ENCODE peak calls at places on chromosome 21, in eight cellular contexts. Z, P, N, E, T, D, Y and I are unnamed samples.

GRCh38 chr21:41610042-41610839 is 102.3 kb upstream of the TMPRSS2 start:
- DNase-seq in T (peak; percentile 72), Y (peak; percentile 3), Z (peak; percentile 54), N (peak; percentile 32), P (peak; percentile 63), D (no peak), E (peak; percentile 87), I (peak; percentile 76)

GRCh38 chr21:31777857-31778256 is 45.9 kb upstream of the SCAF4 start:
- DNase-seq in Y (no peak), T (no peak), E (no peak), Z (no peak), P (no peak), D (no peak), N (no peak), I (no peak)

GRCh38 chr21:32562426-32562825 is 22.9 kb downstream of the TCP10L start:
- DNase-seq in Y (peak; percentile 18), N (no peak), D (no peak), P (peak; percentile 47), E (peak; percentile 77), T (peak; percentile 85), Z (peak; percentile 30), I (peak; percentile 26)

GRCh38 chr21:42542596-42542995 is 28.9 kb downstream of the SLC37A1 start:
- DNase-seq in E (no peak), T (no peak), Y (no peak), N (no peak), Z (no peak), D (no peak), P (no peak), I (no peak)

GRCh38 chr21:22657786-22658185 is 1659.6 kb downstream of the NCAM2 start:
- DNase-seq in E (no peak), T (no peak), P (no peak), D (no peak), N (no peak), Z (no peak), Y (no peak), I (no peak)

GRCh38 chr21:36034211-36034913 is 26.0 kb downstream of the SETD4 start:
- DNase-seq in P (no peak), N (no peak), T (no peak), D (no peak), Y (no peak), E (no peak), Z (no peak), I (no peak)

GRCh38 chr21:27681841-27682240 is 715.0 kb upstream of the ADAMTS5 start:
- DNase-seq in Y (no peak), D (no peak), N (peak; percentile 43), T (peak; percentile 46), Z (no peak), E (no peak), P (peak; percentile 58), I (no peak)

GRCh38 chr21:45071396-45072165 is 2.8 kb upstream of the ADARB1 start:
- DNase-seq in P (no peak), N (no peak), E (no peak), Y (no peak), T (no peak), D (no peak), Z (no peak), I (no peak)

GRCh38 chr21:36695671-36696389 is 3.1 kb upstream of the SIM2 start:
- DNase-seq in Z (no peak), T (no peak), P (no peak), D (no peak), E (peak; percentile 87), Y (no peak), N (no peak), I (no peak)

GRCh38 chr21:41316641-41317392 is at the start of gene FAM3B:
- DNase-seq in D (no peak), Y (no peak), E (peak; percentile 85), Z (no peak), T (no peak), N (no peak), P (no peak), I (no peak)

GRCh38 chr21:46559291-46559983 is 45.4 kb downstream of the S100B start:
- DNase-seq in Y (peak; percentile 55), E (no peak), T (no peak), N (no peak), D (no peak), Z (peak; percentile 77), P (no peak), I (no peak)

GRCh38 chr21:28152729-28153128 is 839.9 kb downstream of the LTN1 start:
- DNase-seq in D (no peak), Z (no peak), E (no peak), P (peak; percentile 52), T (no peak), N (no peak), Y (no peak), I (no peak)

GRCh38 chr21:45135122-45135521 is 60.7 kb downstream of the ADARB1 start:
- DNase-seq in T (no peak), P (no peak), N (no peak), Y (no peak), D (no peak), E (no peak), Z (no peak), I (no peak)

GRCh38 chr21:45544449-45545235 is 2.4 kb upstream of the SLC19A1 start:
- DNase-seq in D (no peak), P (no peak), N (no peak), T (no peak), Y (no peak), Z (no peak), E (no peak), I (no peak)

GRCh38 chr21:45642122-45642813 is 1.3 kb upstream of the PCBP3 start:
- DNase-seq in Z (no peak), P (no peak), T (peak; percentile 15), D (no peak), Y (no peak), N (no peak), E (peak; percentile 45), I (no peak)

GRCh38 chr21:41648591-41649031 is 118.2 kb downstream of the RIPK4 start:
- DNase-seq in T (peak; percentile 84), P (peak; percentile 82), E (no peak), D (no peak), N (peak; percentile 91), Y (no peak), Z (no peak), I (no peak)

GRCh38 chr21:31258073-31258472 is 86.0 kb downstream of the TIAM1 start:
- DNase-seq in D (no peak), Z (no peak), E (no peak), T (no peak), P (no peak), Y (no peak), N (no peak), I (no peak)

GRCh38 chr21:38857152-38857825 is 51.6 kb downstream of the ETS2 start:
- DNase-seq in D (no peak), T (no peak), Z (no peak), N (no peak), E (no peak), Y (no peak), P (no peak), I (no peak)

GRCh38 chr21:43609501-43610340 is 49.6 kb downstream of the HSF2BP start:
- DNase-seq in N (peak; percentile 87), Y (no peak), D (no peak), T (no peak), P (peak; percentile 96), E (no peak), Z (no peak), I (peak; percentile 93)

GRCh38 chr21:33924766-33925100 is 9.1 kb upstream of the ATP5PO start:
- DNase-seq in Z (no peak), D (no peak), E (no peak), P (peak; percentile 40), N (peak; percentile 16), T (no peak), Y (no peak), I (no peak)

GRCh38 chr21:40165212-40165611 is 298.0 kb downstream of the PCP4 start:
- DNase-seq in Z (no peak), D (no peak), P (no peak), N (no peak), T (no peak), E (no peak), Y (no peak), I (no peak)

GRCh38 chr21:34808569-34809204 is 139.9 kb downstream of the CLIC6 start:
- DNase-seq in Y (no peak), E (no peak), D (peak; percentile 26), P (peak; percentile 69), T (peak; percentile 91), Z (no peak), N (peak; percentile 77), I (peak; percentile 57)

GRCh38 chr21:17921579-17922530 is 102.7 kb upstream of the C21orf91 start:
- DNase-seq in D (peak; percentile 33), T (peak; percentile 57), E (no peak), Y (no peak), Z (no peak), N (peak; percentile 97), P (peak; percentile 99), I (peak; percentile 80)

GRCh38 chr21:26686278-26686677 is 113.2 kb upstream of the CYYR1 start:
- DNase-seq in Y (peak; percentile 5), Z (peak; percentile 60), N (peak; percentile 48), T (peak; percentile 37), D (no peak), P (peak; percentile 70), E (peak; percentile 80), I (peak; percentile 84)

GRCh38 chr21:30072496-30072895 is 94.1 kb downstream of the CLDN17 start:
- DNase-seq in P (peak; percentile 82), Z (no peak), Y (no peak), T (peak; percentile 79), N (peak; percentile 66), D (no peak), E (peak; percentile 85), I (peak; percentile 52)

GRCh38 chr21:36626791-36627190 is 72.1 kb upstream of the SIM2 start:
- DNase-seq in P (no peak), T (no peak), D (no peak), Y (no peak), Z (no peak), N (no peak), E (no peak), I (no peak)

GRCh38 chr21:46189213-46189958 is 5.1 kb upstream of the SPATC1L start:
- DNase-seq in D (no peak), T (peak; percentile 82), P (peak; percentile 34), Y (no peak), E (no peak), Z (no peak), N (peak; percentile 21), I (peak; percentile 6)

GRCh38 chr21:44006656-44007055 is 5.5 kb upstream of the TRAPPC10 start:
- DNase-seq in Z (no peak), N (no peak), T (peak; percentile 75), Y (no peak), P (no peak), D (no peak), E (no peak), I (no peak)

GRCh38 chr21:29634410-29634809 is 305.4 kb downstream of the GRIK1 start:
- DNase-seq in N (no peak), T (no peak), P (no peak), Z (no peak), E (no peak), Y (no peak), D (no peak), I (no peak)

GRCh38 chr21:45000637-45001133 is 60.9 kb downstream of the SLX9 start:
- DNase-seq in T (no peak), D (no peak), E (no peak), Z (no peak), N (no peak), Y (no peak), P (no peak), I (no peak)

GRCh38 chr21:41211041-41211426 is 43.1 kb downstream of the BACE2 start:
- DNase-seq in Y (no peak), E (no peak), D (no peak), N (no peak), P (no peak), T (no peak), Z (no peak), I (no peak)

GRCh38 chr21:45327458-45328197 is 39.9 kb upstream of the POFUT2 start:
- DNase-seq in P (no peak), D (no peak), N (no peak), Y (no peak), Z (no peak), E (no peak), T (no peak), I (no peak)

GRCh38 chr21:19198801-19199200 is 795.2 kb upstream of the TMPRSS15 start:
- DNase-seq in Y (no peak), P (no peak), E (peak; percentile 13), N (no peak), T (no peak), Z (no peak), D (no peak), I (no peak)

GRCh38 chr21:39610705-39611104 is 2.0 kb upstream of the B3GALT5 start:
- DNase-seq in P (no peak), N (no peak), D (no peak), Z (no peak), Y (no peak), T (no peak), E (peak; percentile 88), I (no peak)